ENCODE peak calls at places on chromosomes 16 and 17, in eight cellular contexts. One of them, this sample, is unnamed. For H3K9me3, the result is how much of the 10 kb centered on the place peaks cover.

GRCh38 chr17:45440161-45440859 is 7.6 kb upstream of the ARHGAP27 start:
- DNase-seq in A549: no peak
- DNase-seq in CD4-positive, alpha-beta T cell: no peak
- DNase-seq in MM.1S: peak
- DNase-seq in OCI-LY7: peak
- DNase-seq in aorta: peak
- DNase-seq in neural progenitor cell: no peak
- DNase-seq in ovary: no peak
- DNase-seq in this sample: no peak

GRCh38 chr16:85607331-85607765 is 5.8 kb upstream of the GSE1 start:
- DNase-seq in A549: no peak
- DNase-seq in CD4-positive, alpha-beta T cell: no peak
- DNase-seq in MM.1S: no peak
- DNase-seq in OCI-LY7: peak
- DNase-seq in aorta: no peak
- DNase-seq in neural progenitor cell: peak
- DNase-seq in ovary: no peak
- DNase-seq in this sample: peak

GRCh38 chr16:81813648-81814047 is 34.6 kb downstream of the PLCG2 start:
- DNase-seq in A549: no peak
- DNase-seq in CD4-positive, alpha-beta T cell: no peak
- DNase-seq in MM.1S: no peak
- DNase-seq in OCI-LY7: no peak
- DNase-seq in aorta: no peak
- DNase-seq in neural progenitor cell: no peak
- DNase-seq in ovary: no peak
- DNase-seq in this sample: no peak

GRCh38 chr16:2743007-2743810 is 9.2 kb upstream of the SRRM2 start:
- DNase-seq in A549: no peak
- DNase-seq in CD4-positive, alpha-beta T cell: no peak
- DNase-seq in MM.1S: no peak
- DNase-seq in OCI-LY7: no peak
- DNase-seq in aorta: peak
- DNase-seq in neural progenitor cell: no peak
- DNase-seq in ovary: no peak
- DNase-seq in this sample: no peak

GRCh38 chr16:66273644-66274334 is 92.7 kb upstream of the CDH5 start:
- DNase-seq in A549: no peak
- DNase-seq in CD4-positive, alpha-beta T cell: no peak
- DNase-seq in MM.1S: no peak
- DNase-seq in OCI-LY7: no peak
- DNase-seq in aorta: no peak
- DNase-seq in neural progenitor cell: no peak
- DNase-seq in ovary: peak
- DNase-seq in this sample: no peak

GRCh38 chr16:13289515-13289914 is 388.1 kb downstream of the SHISA9 start:
- DNase-seq in A549: no peak
- DNase-seq in CD4-positive, alpha-beta T cell: no peak
- DNase-seq in MM.1S: no peak
- DNase-seq in OCI-LY7: no peak
- DNase-seq in aorta: no peak
- DNase-seq in neural progenitor cell: no peak
- DNase-seq in ovary: no peak
- DNase-seq in this sample: no peak

GRCh38 chr17:32516940-32517711 is 30.3 kb downstream of the CDK5R1 start:
- DNase-seq in A549: no peak
- DNase-seq in CD4-positive, alpha-beta T cell: no peak
- DNase-seq in MM.1S: no peak
- DNase-seq in OCI-LY7: no peak
- DNase-seq in aorta: no peak
- DNase-seq in neural progenitor cell: no peak
- DNase-seq in ovary: no peak
- DNase-seq in this sample: peak

GRCh38 chr17:80192268-80192667 is 22.4 kb downstream of the CARD14 start:
- DNase-seq in A549: no peak
- DNase-seq in CD4-positive, alpha-beta T cell: no peak
- DNase-seq in MM.1S: no peak
- DNase-seq in OCI-LY7: no peak
- DNase-seq in aorta: no peak
- DNase-seq in neural progenitor cell: no peak
- DNase-seq in ovary: no peak
- DNase-seq in this sample: no peak

GRCh38 chr16:85498607-85499006 is 114.5 kb upstream of the GSE1 start:
- DNase-seq in A549: no peak
- DNase-seq in CD4-positive, alpha-beta T cell: no peak
- DNase-seq in MM.1S: peak
- DNase-seq in OCI-LY7: peak
- DNase-seq in aorta: no peak
- DNase-seq in neural progenitor cell: no peak
- DNase-seq in ovary: no peak
- DNase-seq in this sample: no peak

GRCh38 chr17:8918811-8919210 is 46.7 kb downstream of the PIK3R5 start:
- DNase-seq in A549: no peak
- DNase-seq in CD4-positive, alpha-beta T cell: no peak
- DNase-seq in MM.1S: no peak
- DNase-seq in OCI-LY7: no peak
- DNase-seq in aorta: no peak
- DNase-seq in neural progenitor cell: no peak
- DNase-seq in ovary: no peak
- DNase-seq in this sample: no peak

GRCh38 chr16:75931043-75931442 is 204.8 kb upstream of the CPHXL start:
- DNase-seq in A549: no peak
- DNase-seq in CD4-positive, alpha-beta T cell: no peak
- DNase-seq in MM.1S: no peak
- DNase-seq in OCI-LY7: no peak
- DNase-seq in aorta: no peak
- DNase-seq in neural progenitor cell: no peak
- DNase-seq in ovary: no peak
- DNase-seq in this sample: no peak

GRCh38 chr17:69466905-69467630 is 52.6 kb downstream of the MAP2K6 start:
- DNase-seq in A549: no peak
- DNase-seq in CD4-positive, alpha-beta T cell: no peak
- DNase-seq in MM.1S: no peak
- DNase-seq in OCI-LY7: no peak
- DNase-seq in aorta: no peak
- DNase-seq in neural progenitor cell: peak
- DNase-seq in ovary: no peak
- DNase-seq in this sample: peak

GRCh38 chr16:62445909-62446308 is 409.7 kb upstream of the CDH8 start:
- DNase-seq in A549: no peak
- DNase-seq in CD4-positive, alpha-beta T cell: no peak
- DNase-seq in MM.1S: no peak
- DNase-seq in OCI-LY7: no peak
- DNase-seq in aorta: no peak
- DNase-seq in neural progenitor cell: no peak
- DNase-seq in ovary: no peak
- DNase-seq in this sample: no peak

GRCh38 chr17:2111691-2112090 is 56.8 kb downstream of the HIC1 start:
- DNase-seq in A549: no peak
- DNase-seq in CD4-positive, alpha-beta T cell: no peak
- DNase-seq in MM.1S: no peak
- DNase-seq in OCI-LY7: no peak
- DNase-seq in aorta: no peak
- DNase-seq in neural progenitor cell: no peak
- DNase-seq in ovary: no peak
- DNase-seq in this sample: no peak

GRCh38 chr17:80678621-80679020 is 134.0 kb downstream of the RPTOR start:
- DNase-seq in A549: no peak
- DNase-seq in CD4-positive, alpha-beta T cell: peak
- DNase-seq in MM.1S: no peak
- DNase-seq in OCI-LY7: no peak
- DNase-seq in aorta: no peak
- DNase-seq in neural progenitor cell: peak
- DNase-seq in ovary: no peak
- DNase-seq in this sample: peak

GRCh38 chr16:14002416-14002815 is 68.7 kb upstream of the MRTFB start:
- DNase-seq in A549: no peak
- DNase-seq in CD4-positive, alpha-beta T cell: no peak
- DNase-seq in MM.1S: no peak
- DNase-seq in OCI-LY7: no peak
- DNase-seq in aorta: no peak
- DNase-seq in neural progenitor cell: no peak
- DNase-seq in ovary: no peak
- DNase-seq in this sample: no peak

GRCh38 chr17:50163846-50164696 is 1.7 kb upstream of the SGCA start:
- DNase-seq in A549: no peak
- DNase-seq in CD4-positive, alpha-beta T cell: no peak
- DNase-seq in MM.1S: no peak
- DNase-seq in OCI-LY7: no peak
- DNase-seq in aorta: peak
- DNase-seq in neural progenitor cell: no peak
- DNase-seq in ovary: no peak
- DNase-seq in this sample: no peak

GRCh38 chr16:35574454-35575431 is 2115.3 kb downstream of the TP53TG3F start:
- DNase-seq in A549: no peak
- DNase-seq in CD4-positive, alpha-beta T cell: no peak
- DNase-seq in MM.1S: no peak
- DNase-seq in OCI-LY7: no peak
- DNase-seq in aorta: no peak
- DNase-seq in neural progenitor cell: no peak
- DNase-seq in ovary: no peak
- DNase-seq in this sample: no peak
- H3K9me3 ChIP-seq in A549: under half
- H3K9me3 ChIP-seq in CD4-positive, alpha-beta T cell: under half
- H3K9me3 ChIP-seq in MM.1S: under half
- H3K9me3 ChIP-seq in OCI-LY7: under half
- H3K9me3 ChIP-seq in aorta: under half
- H3K9me3 ChIP-seq in neural progenitor cell: under half
- H3K9me3 ChIP-seq in ovary: under half
- H3K9me3 ChIP-seq in this sample: under half

DNA sequence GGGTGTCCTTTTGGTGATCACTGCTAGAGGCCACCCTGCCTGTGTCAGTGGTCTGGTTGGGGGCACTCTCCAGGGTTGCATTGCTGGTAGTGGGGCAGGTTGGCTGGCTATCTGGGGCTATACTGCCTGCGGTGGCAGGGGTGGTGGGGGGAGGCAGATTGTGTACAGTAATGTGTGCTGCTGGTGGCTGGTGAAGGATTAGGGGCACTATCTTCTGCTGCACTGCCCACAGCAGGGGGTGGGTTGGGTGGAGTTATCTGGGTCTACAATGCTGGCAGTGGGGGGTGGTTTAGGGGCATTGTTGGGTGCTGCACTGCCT is 204.0 kb upstream of the WSB1 start:
- DNase-seq in A549: no peak
- DNase-seq in CD4-positive, alpha-beta T cell: no peak
- DNase-seq in MM.1S: no peak
- DNase-seq in OCI-LY7: no peak
- DNase-seq in aorta: no peak
- DNase-seq in neural progenitor cell: no peak
- DNase-seq in ovary: no peak
- DNase-seq in this sample: no peak
- H3K9me3 ChIP-seq in A549: under half
- H3K9me3 ChIP-seq in CD4-positive, alpha-beta T cell: under half
- H3K9me3 ChIP-seq in MM.1S: under half
- H3K9me3 ChIP-seq in OCI-LY7: under half
- H3K9me3 ChIP-seq in aorta: under half
- H3K9me3 ChIP-seq in neural progenitor cell: under half
- H3K9me3 ChIP-seq in ovary: under half
- H3K9me3 ChIP-seq in this sample: under half

DNA sequence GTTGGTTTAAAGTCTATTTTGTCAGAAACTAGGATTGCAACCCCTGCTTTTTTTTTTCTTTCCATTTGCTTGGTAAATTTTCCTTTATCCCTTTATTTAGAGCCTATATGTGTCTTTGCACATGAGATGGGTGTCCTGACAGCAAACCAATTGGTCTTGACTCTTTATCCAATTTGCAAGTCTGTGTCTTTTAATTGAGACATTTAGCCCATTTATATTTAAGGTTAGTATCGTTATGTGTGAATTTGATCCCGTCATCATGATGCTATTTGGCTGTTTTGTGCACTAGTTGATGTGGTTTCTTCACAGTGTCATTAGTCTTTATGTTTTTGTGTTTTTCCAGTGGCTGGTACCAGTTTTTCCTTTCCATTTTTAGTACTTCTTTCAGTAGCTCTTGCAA is 127.7 kb upstream of the ZNF267 start:
- DNase-seq in A549: no peak
- DNase-seq in CD4-positive, alpha-beta T cell: no peak
- DNase-seq in MM.1S: no peak
- DNase-seq in OCI-LY7: no peak
- DNase-seq in aorta: no peak
- DNase-seq in neural progenitor cell: no peak
- DNase-seq in ovary: no peak
- DNase-seq in this sample: no peak
- H3K9me3 ChIP-seq in A549: half or more
- H3K9me3 ChIP-seq in CD4-positive, alpha-beta T cell: half or more
- H3K9me3 ChIP-seq in MM.1S: under half
- H3K9me3 ChIP-seq in OCI-LY7: under half
- H3K9me3 ChIP-seq in aorta: under half
- H3K9me3 ChIP-seq in neural progenitor cell: half or more
- H3K9me3 ChIP-seq in ovary: under half
- H3K9me3 ChIP-seq in this sample: half or more

GRCh38 chr16:35687781-35688180 is 2228.4 kb downstream of the TP53TG3F start:
- DNase-seq in A549: no peak
- DNase-seq in CD4-positive, alpha-beta T cell: no peak
- DNase-seq in MM.1S: peak
- DNase-seq in OCI-LY7: no peak
- DNase-seq in aorta: no peak
- DNase-seq in neural progenitor cell: no peak
- DNase-seq in ovary: no peak
- DNase-seq in this sample: no peak
- H3K9me3 ChIP-seq in A549: under half
- H3K9me3 ChIP-seq in CD4-positive, alpha-beta T cell: half or more
- H3K9me3 ChIP-seq in MM.1S: under half
- H3K9me3 ChIP-seq in OCI-LY7: under half
- H3K9me3 ChIP-seq in aorta: under half
- H3K9me3 ChIP-seq in neural progenitor cell: under half
- H3K9me3 ChIP-seq in ovary: under half
- H3K9me3 ChIP-seq in this sample: half or more

GRCh38 chr16:35182043-35182677 is 1722.7 kb downstream of the TP53TG3F start:
- DNase-seq in A549: no peak
- DNase-seq in CD4-positive, alpha-beta T cell: no peak
- DNase-seq in MM.1S: no peak
- DNase-seq in OCI-LY7: no peak
- DNase-seq in aorta: no peak
- DNase-seq in neural progenitor cell: no peak
- DNase-seq in ovary: no peak
- DNase-seq in this sample: no peak
- H3K9me3 ChIP-seq in A549: under half
- H3K9me3 ChIP-seq in CD4-positive, alpha-beta T cell: under half
- H3K9me3 ChIP-seq in MM.1S: under half
- H3K9me3 ChIP-seq in OCI-LY7: under half
- H3K9me3 ChIP-seq in aorta: under half
- H3K9me3 ChIP-seq in neural progenitor cell: under half
- H3K9me3 ChIP-seq in ovary: under half
- H3K9me3 ChIP-seq in this sample: under half